ENCODE peak calls at places on chromosomes 11 and 22, in four cellular contexts. X, N, U and D are unnamed samples.

GRCh38 chr11:83831929-83832328 is 545.8 kb upstream of the CCDC90B start:
- DNase-seq in X (no peak), N (no peak), U (no peak), D (no peak)

GRCh38 chr11:70130636-70131035 is 52.5 kb downstream of the ANO1 start:
- DNase-seq in X (no peak), N (no peak), U (no peak), D (no peak)

GRCh38 chr11:70331901-70332300 is 61.4 kb downstream of the PPFIA1 start:
- DNase-seq in X (no peak), N (no peak), U (no peak), D (no peak)

GRCh38 chr11:61959026-61959608 is 8.3 kb downstream of the FTH1 start:
- DNase-seq in X (no peak), N (no peak), U (no peak), D (no peak)

GRCh38 chr11:57318178-57318577 is 6.6 kb downstream of the TNKS1BP1 start:
- DNase-seq in X (no peak), N (no peak), U (no peak), D (no peak)

GRCh38 chr11:11963842-11964773 is 44.3 kb downstream of the DKK3 start:
- DNase-seq in X (no peak), N (no peak), U (no peak), D (peak; percentile 63)

GRCh38 chr11:285894-286220 is 3.1 kb upstream of the PGGHG start:
- DNase-seq in X (no peak), N (no peak), U (no peak), D (peak; percentile 66)

GRCh38 chr11:61567286-61568061 is 13.4 kb downstream of the SYT7 start:
- DNase-seq in X (peak; percentile 91), N (peak; percentile 13), U (no peak), D (peak; percentile 91)

GRCh38 chr11:24198458-24198857 is 298.4 kb upstream of the LUZP2 start:
- DNase-seq in X (no peak), N (no peak), U (no peak), D (no peak)

GRCh38 chr22:45296628-45297297 is 12.0 kb downstream of the UPK3A start:
- DNase-seq in X (no peak), N (no peak), U (no peak), D (no peak)

GRCh38 chr11:6315811-6316425 is 4.4 kb downstream of the CAVIN3 start:
- DNase-seq in X (no peak), N (no peak), U (no peak), D (no peak)

GRCh38 chr11:93532285-93532789 is 10.9 kb downstream of the SMCO4 start:
- DNase-seq in X (no peak), N (no peak), U (no peak), D (no peak)

GRCh38 chr11:1879342-1879940 is 12.3 kb downstream of the PRR33 start:
- DNase-seq in X (no peak), N (no peak), U (no peak), D (no peak)

GRCh38 chr22:17733484-17733883 is 40.8 kb downstream of the BID start:
- DNase-seq in X (no peak), N (no peak), U (no peak), D (no peak)

GRCh38 chr11:30348035-30348434 is 25.1 kb downstream of the ARL14EP start:
- DNase-seq in X (no peak), N (no peak), U (no peak), D (no peak)

GRCh38 chr22:45577746-45578523 is 75.3 kb downstream of the FBLN1 start:
- DNase-seq in X (peak; percentile 94), N (peak; percentile 15), U (no peak), D (peak; percentile 90)

GRCh38 chr22:25081409-25081824 is 118.2 kb upstream of the CRYBB3 start:
- DNase-seq in X (no peak), N (no peak), U (no peak), D (no peak)

GRCh38 chr11:66022401-66023185 is 3.7 kb downstream of the CATSPER1 start:
- DNase-seq in X (peak; percentile 93), N (no peak), U (no peak), D (peak; percentile 86)

GRCh38 chr11:95512682-95513081 is 276.9 kb downstream of the FAM76B start:
- DNase-seq in X (no peak), N (peak; percentile 37), U (no peak), D (no peak)

GRCh38 chr11:117874253-117874909 is 2.1 kb downstream of the FXYD6 start:
- DNase-seq in X (no peak), N (no peak), U (no peak), D (peak; percentile 40)

GRCh38 chr11:32290783-32291182 is 144.6 kb downstream of the WT1 start:
- DNase-seq in X (no peak), N (no peak), U (no peak), D (no peak)

GRCh38 chr11:105135873-105136272 is 3.7 kb downstream of the CARD18 start:
- DNase-seq in X (no peak), N (no peak), U (no peak), D (no peak)

GRCh38 chr11:1486054-1486825 is at the start of gene MOB2:
- DNase-seq in X (no peak), N (no peak), U (peak; percentile 10), D (no peak)

GRCh38 chr11:30683176-30683575 is 97.0 kb upstream of the MPPED2 start:
- DNase-seq in X (no peak), N (no peak), U (no peak), D (no peak)

GRCh38 chr11:72814831-72815618 is 814 bp downstream of the ATG16L2 start:
- DNase-seq in X (no peak), N (no peak), U (no peak), D (peak; percentile 76)

GRCh38 chr11:118263694-118264567 is at the start of gene MPZL2:
- DNase-seq in X (no peak), N (no peak), U (no peak), D (peak; percentile 70)

GRCh38 chr11:14974723-14975587 is 2.8 kb upstream of the CALCA start:
- DNase-seq in X (no peak), N (no peak), U (no peak), D (no peak)

GRCh38 chr22:37065149-37065548 is 13.6 kb downstream of the KCTD17 start:
- DNase-seq in X (no peak), N (no peak), U (no peak), D (no peak)

GRCh38 chr22:20080776-20081654 is 974 bp downstream of the DGCR8 start:
- DNase-seq in X (no peak), N (no peak), U (no peak), D (no peak)

GRCh38 chr11:116993599-116993998 is 104.6 kb downstream of the SIK3 start:
- DNase-seq in X (no peak), N (no peak), U (no peak), D (no peak)

GRCh38 chr22:38345782-38346181 is 28.5 kb upstream of the CSNK1E start:
- DNase-seq in X (peak; percentile 60), N (no peak), U (no peak), D (peak; percentile 37)

GRCh38 chr11:61609970-61610347 is 29.1 kb upstream of the SYT7 start:
- DNase-seq in X (no peak), N (no peak), U (no peak), D (no peak)

GRCh38 chr11:126336646-126337045 is 18.8 kb upstream of the ST3GAL4 start:
- DNase-seq in X (no peak), N (no peak), U (no peak), D (no peak)

GRCh38 chr11:19679952-19680823 is 32.4 kb upstream of the NAV2 start:
- DNase-seq in X (peak; percentile 87), N (peak; percentile 87), U (peak; percentile 93), D (no peak)

GRCh38 chr11:16395601-16396000 is 39.3 kb upstream of the SOX6 start:
- DNase-seq in X (no peak), N (no peak), U (no peak), D (no peak)

GRCh38 chr22:50415426-50415825 is 59.4 kb downstream of the SBF1 start:
- DNase-seq in X (no peak), N (no peak), U (no peak), D (no peak)

GRCh38 chr22:29903371-29903770 is 20.4 kb downstream of the MTMR3 start:
- DNase-seq in X (no peak), N (no peak), U (no peak), D (no peak)

GRCh38 chr22:33028191-33028700 is 29.9 kb downstream of the SYN3 start:
- DNase-seq in X (peak; percentile 49), N (no peak), U (no peak), D (no peak)

GRCh38 chr11:42631223-42631843 is 680.5 kb upstream of the API5 start:
- DNase-seq in X (no peak), N (peak; percentile 30), U (peak; percentile 54), D (no peak)
- TF ChIP-seq CTCF in X (no peak), N (peak; percentile 45), U (peak; percentile 59), D (peak; percentile 60)

DNA sequence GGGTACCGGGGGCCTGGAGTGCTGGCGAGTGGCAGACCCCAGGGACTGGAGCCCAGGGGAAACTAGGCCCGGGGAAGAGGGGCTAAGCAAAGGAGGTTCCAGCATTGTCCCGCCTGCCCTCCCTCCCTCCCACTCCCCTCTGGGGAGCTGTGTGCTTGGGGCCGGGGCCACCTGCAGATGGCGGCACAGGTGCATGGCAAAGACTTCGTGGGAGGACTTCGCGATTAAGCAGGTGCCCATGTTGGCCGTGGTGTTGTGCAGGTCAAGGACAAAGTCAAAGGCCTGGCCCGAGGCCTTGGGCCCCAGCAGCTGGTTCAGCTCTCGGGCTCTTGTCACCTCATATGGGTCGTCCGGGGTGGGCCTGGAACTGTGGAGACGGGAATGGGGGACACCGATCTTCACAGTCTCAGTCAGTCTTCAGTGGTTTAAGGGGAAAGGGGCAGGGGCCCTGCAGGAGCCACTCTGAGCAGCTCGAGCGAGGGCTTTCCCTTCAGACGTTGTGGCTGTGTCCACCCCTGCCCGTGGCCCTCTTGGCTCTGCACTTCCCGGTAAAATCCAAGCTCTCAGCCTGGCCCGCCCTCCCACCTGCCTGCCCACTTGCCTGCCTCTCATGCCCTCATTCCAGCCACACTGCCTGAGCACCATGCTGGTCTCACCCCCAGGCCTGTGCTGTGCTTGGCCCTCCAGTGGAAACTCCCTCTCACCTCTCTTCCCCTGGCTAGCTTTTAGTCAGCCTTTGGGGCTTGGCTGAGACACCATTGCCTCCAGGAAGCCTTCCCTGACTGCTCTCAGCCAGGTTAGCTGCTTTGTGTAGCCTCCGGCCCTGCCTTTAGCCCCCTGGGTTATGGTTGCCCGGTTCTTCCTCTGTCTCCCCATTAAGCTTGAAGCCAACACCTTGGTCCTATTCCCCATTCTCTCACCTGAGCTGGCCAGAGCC is 4.7 kb downstream of the ACY3 start:
- DNase-seq in X (peak; percentile 81), N (no peak), U (no peak), D (no peak)
- TF ChIP-seq CTCF in X (no peak), N (no peak), U (no peak), D (no peak)

GRCh38 chr11:13494051-13494450 is 1.7 kb downstream of the PTH start:
- DNase-seq in X (no peak), N (no peak), U (no peak), D (no peak)
- TF ChIP-seq CTCF in X (no peak), N (no peak), U (no peak), D (no peak)

GRCh38 chr11:76348348-76348747 is 32.6 kb downstream of the THAP12 start:
- DNase-seq in X (no peak), N (no peak), U (no peak), D (no peak)

GRCh38 chr11:76347391-76347790 is 33.5 kb downstream of the THAP12 start:
- DNase-seq in X (no peak), N (no peak), U (no peak), D (no peak)
- TF ChIP-seq CTCF in X (no peak), N (peak; percentile 29), U (no peak), D (no peak)

GRCh38 chr22:23925020-23925606 is 30.9 kb downstream of the MIF start:
- DNase-seq in X (peak; percentile 40), N (no peak), U (no peak), D (no peak)
- TF ChIP-seq CTCF in X (no peak), N (no peak), U (no peak), D (no peak)